ENCODE peak calls at places on chromosome 17, in nine cellular contexts. C, W, B, F, A, L, U, T and J are unnamed samples.

GRCh38 chr17:59643159-59643857 is 23.6 kb downstream of the CLTC start:
- DNase-seq in C (no peak), W (no peak), B (no peak), F (peak), A (no peak), L (no peak), U (no peak), T (no peak), J (no peak)

GRCh38 chr17:44278006-44278405 is 10.1 kb upstream of the SLC4A1 start:
- DNase-seq in C (no peak), W (no peak), B (no peak), F (no peak), A (no peak), L (no peak), U (no peak), T (no peak), J (no peak)

GRCh38 chr17:61279476-61280145 is 120.0 kb upstream of the TBX2 start:
- DNase-seq in C (no peak), W (no peak), B (no peak), F (no peak), A (no peak), L (no peak), U (no peak), T (no peak), J (no peak)

GRCh38 chr17:69485126-69485724 is 70.7 kb downstream of the MAP2K6 start:
- DNase-seq in C (no peak), W (no peak), B (no peak), F (no peak), A (no peak), L (no peak), U (no peak), T (no peak), J (no peak)

GRCh38 chr17:76872221-76872873 is 4.1 kb downstream of the MGAT5B start:
- DNase-seq in C (no peak), W (peak), B (no peak), F (peak), A (no peak), L (peak), U (no peak), T (no peak), J (peak)

GRCh38 chr17:5705081-5705875 is 121.0 kb upstream of the NLRP1 start:
- DNase-seq in C (no peak), W (no peak), B (no peak), F (no peak), A (no peak), L (no peak), U (no peak), T (no peak), J (no peak)

GRCh38 chr17:29587591-29587990 is 1.9 kb downstream of the GIT1 start:
- DNase-seq in C (no peak), W (no peak), B (no peak), F (no peak), A (no peak), L (no peak), U (no peak), T (no peak), J (no peak)

GRCh38 chr17:59746849-59747445 is 39.5 kb downstream of the VMP1 start:
- DNase-seq in C (no peak), W (no peak), B (no peak), F (no peak), A (no peak), L (no peak), U (no peak), T (no peak), J (no peak)

GRCh38 chr17:7559307-7560171 is 989 bp downstream of the TNFSF13 start:
- DNase-seq in C (no peak), W (no peak), B (no peak), F (peak), A (no peak), L (no peak), U (no peak), T (no peak), J (no peak)

GRCh38 chr17:48439875-48440505 is 10.0 kb upstream of the SKAP1 start:
- DNase-seq in C (no peak), W (no peak), B (peak), F (no peak), A (no peak), L (no peak), U (no peak), T (no peak), J (no peak)